ENCODE peak calls at places on chromosomes 5 and 9, in nine cellular contexts. V, W, O, J, G, A, X, H and Q are unnamed samples.

GRCh38 chr9:13705913-13706312 is 426.4 kb upstream of the MPDZ start:
- DNase-seq in G (no peak), O (peak), X (no peak), H (no peak), W (no peak), A (no peak), V (no peak), J (no peak), Q (no peak)

GRCh38 chr5:173602423-173602822 is 14.0 kb downstream of the BOD1 start:
- DNase-seq in X (no peak), O (no peak), H (no peak), G (no peak), V (no peak), J (no peak), A (no peak), W (no peak), Q (no peak)

GRCh38 chr9:134178781-134179551 is 14.6 kb upstream of the RNU6ATAC start:
- DNase-seq in O (peak), H (no peak), J (no peak), G (no peak), X (no peak), W (no peak), A (peak), V (peak), Q (peak)

GRCh38 chr5:141245250-141245717 is at the start of gene PCDHB15:
- DNase-seq in X (peak), G (no peak), J (no peak), W (no peak), O (no peak), H (no peak), A (no peak), V (peak), Q (no peak)

GRCh38 chr5:147036691-147037245 is 158.2 kb upstream of the PPP2R2B start:
- DNase-seq in J (no peak), V (no peak), O (no peak), G (no peak), W (no peak), X (no peak), H (no peak), A (no peak), Q (no peak)

GRCh38 chr5:31983851-31984250 is 190.3 kb downstream of the GOLPH3 start:
- DNase-seq in G (no peak), J (no peak), O (no peak), V (no peak), A (no peak), H (no peak), W (no peak), X (no peak), Q (no peak)

GRCh38 chr5:132260714-132261615 is 3.5 kb downstream of the PDLIM4 start:
- DNase-seq in X (no peak), V (no peak), G (no peak), J (peak), A (no peak), O (peak), H (peak), W (no peak), Q (peak)

GRCh38 chr5:119370521-119370920 is 14.7 kb downstream of the TNFAIP8 start:
- DNase-seq in O (no peak), W (no peak), V (no peak), H (no peak), X (no peak), J (no peak), G (no peak), A (no peak), Q (no peak)

GRCh38 chr5:7742241-7742656 is 108.7 kb downstream of the CFAP90 start:
- DNase-seq in G (no peak), W (no peak), X (no peak), J (no peak), H (no peak), O (no peak), V (no peak), A (no peak), Q (no peak)

GRCh38 chr5:76657683-76658311 is 34.6 kb upstream of the F2RL2 start:
- DNase-seq in W (no peak), G (no peak), A (no peak), H (no peak), V (no peak), X (no peak), J (no peak), O (no peak), Q (no peak)

GRCh38 chr5:124746916-124747769 is 704 bp upstream of the ZNF608 start:
- DNase-seq in H (no peak), V (peak), O (peak), X (peak), W (no peak), A (no peak), J (peak), G (peak), Q (peak)

GRCh38 chr5:132386644-132387286 is 17.3 kb downstream of the SLC22A5 start:
- DNase-seq in J (peak), H (peak), O (peak), G (no peak), A (peak), X (peak), W (peak), V (peak), Q (peak)

GRCh38 chr9:88076286-88077070 is 61.8 kb downstream of the SPATA31C2 start:
- DNase-seq in J (peak), H (peak), A (peak), X (no peak), V (peak), G (no peak), O (peak), W (peak), Q (peak)

GRCh38 chr5:169650701-169651331 is 13.7 kb downstream of the DOCK2 start:
- DNase-seq in V (no peak), A (no peak), H (no peak), O (no peak), G (peak), J (no peak), W (no peak), X (no peak), Q (no peak)

GRCh38 chr9:128469070-128469469 is 13.3 kb downstream of the ODF2 start:
- DNase-seq in J (no peak), O (no peak), W (no peak), G (no peak), V (no peak), A (no peak), H (no peak), X (no peak), Q (no peak)

GRCh38 chr5:152736906-152737305 is 331.8 kb upstream of the NMUR2 start:
- DNase-seq in G (no peak), X (no peak), J (no peak), W (no peak), A (no peak), O (no peak), H (no peak), V (no peak), Q (no peak)